ENCODE peak calls at places on chromosomes 7 and 10, in eight cellular contexts. N is spleen, E is gastrocnemius medialis, Z is A549, Q is IMR-90, D is lower leg skin, P is adrenal gland, W is tibial nerve. R is an unnamed sample.

GRCh38 chr10:9951481-9952257 is 1066.0 kb upstream of the CELF2 start:
- DNase-seq in N (no peak), E (no peak), Z (no peak), Q (peak), D (no peak), P (no peak), W (no peak), R (no peak)

GRCh38 chr7:55063036-55063435 is 44.2 kb downstream of the EGFR start:
- DNase-seq in N (no peak), E (no peak), Z (no peak), Q (no peak), D (no peak), P (no peak), W (no peak), R (no peak)

GRCh38 chr7:151761256-151761655 is 115.7 kb downstream of the PRKAG2 start:
- DNase-seq in N (no peak), E (no peak), Z (no peak), Q (no peak), D (no peak), P (no peak), W (no peak), R (no peak)

GRCh38 chr10:70267161-70267933 is 16.5 kb downstream of the NPFFR1 start:
- DNase-seq in N (no peak), E (no peak), Z (peak), Q (peak), D (no peak), P (peak), W (no peak), R (peak)

GRCh38 chr7:142939226-142939910 is at the start of gene LLCFC1:
- DNase-seq in N (no peak), E (no peak), Z (peak), Q (no peak), D (peak), P (no peak), W (no peak), R (no peak)

GRCh38 chr7:116582806-116583444 is 58.1 kb downstream of the CAV1 start:
- DNase-seq in N (no peak), E (peak), Z (no peak), Q (peak), D (no peak), P (no peak), W (no peak), R (no peak)

GRCh38 chr10:58268454-58268945 is 462 bp upstream of the CISD1 start:
- DNase-seq in N (no peak), E (no peak), Z (peak), Q (no peak), D (no peak), P (no peak), W (no peak), R (peak)

GRCh38 chr7:148982596-148983219 is 45.6 kb downstream of the PDIA4 start:
- DNase-seq in N (peak), E (no peak), Z (no peak), Q (peak), D (no peak), P (peak), W (no peak), R (no peak)

GRCh38 chr10:7810443-7810842 is 7.9 kb upstream of the TAF3 start:
- DNase-seq in N (no peak), E (no peak), Z (no peak), Q (no peak), D (no peak), P (no peak), W (no peak), R (no peak)

GRCh38 chr7:74275401-74275881 is 13.8 kb upstream of the CLIP2 start:
- DNase-seq in N (no peak), E (no peak), Z (no peak), Q (no peak), D (no peak), P (no peak), W (no peak), R (no peak)

GRCh38 chr7:155590215-155591023 is 44.1 kb upstream of the CNPY1 start:
- DNase-seq in N (peak), E (no peak), Z (no peak), Q (peak), D (peak), P (no peak), W (no peak), R (peak)

GRCh38 chr10:58963723-58964124 is 212.7 kb upstream of the PHYHIPL start:
- DNase-seq in N (no peak), E (no peak), Z (no peak), Q (no peak), D (no peak), P (no peak), W (no peak), R (no peak)

GRCh38 chr7:134421998-134422397 is 36.9 kb downstream of the AKR1B1 start:
- DNase-seq in N (no peak), E (no peak), Z (peak), Q (no peak), D (no peak), P (no peak), W (no peak), R (no peak)

GRCh38 chr10:124378817-124379510 is 39.8 kb downstream of the OAT start:
- DNase-seq in N (no peak), E (no peak), Z (peak), Q (no peak), D (no peak), P (no peak), W (no peak), R (peak)

GRCh38 chr10:109889867-109890266 is 33.4 kb downstream of the XPNPEP1 start:
- DNase-seq in N (no peak), E (no peak), Z (no peak), Q (peak), D (no peak), P (no peak), W (no peak), R (peak)

GRCh38 chr10:5078781-5079180 is 15.4 kb upstream of the AKR1C3 start:
- DNase-seq in N (no peak), E (no peak), Z (no peak), Q (no peak), D (no peak), P (no peak), W (no peak), R (no peak)

GRCh38 chr7:50284296-50284695 is 20.2 kb upstream of the IKZF1 start:
- DNase-seq in N (no peak), E (no peak), Z (no peak), Q (no peak), D (no peak), P (no peak), W (no peak), R (no peak)

GRCh38 chr7:96414931-96415292 is 93.0 kb upstream of the SLC25A13 start:
- DNase-seq in N (no peak), E (no peak), Z (no peak), Q (peak), D (no peak), P (peak), W (peak), R (no peak)

GRCh38 chr7:29486191-29486700 is 77.4 kb upstream of the PRR15 start:
- DNase-seq in N (no peak), E (no peak), Z (no peak), Q (no peak), D (no peak), P (no peak), W (no peak), R (no peak)

GRCh38 chr7:104442461-104442860 is 114.1 kb downstream of the LHFPL3 start:
- DNase-seq in N (no peak), E (no peak), Z (no peak), Q (no peak), D (no peak), P (no peak), W (no peak), R (no peak)

GRCh38 chr7:118104812-118105441 is 79.0 kb upstream of the LSM8 start:
- DNase-seq in N (no peak), E (no peak), Z (no peak), Q (peak), D (no peak), P (no peak), W (no peak), R (no peak)

GRCh38 chr7:26664735-26665420 is 199.5 kb downstream of the SKAP2 start:
- DNase-seq in N (peak), E (no peak), Z (no peak), Q (peak), D (no peak), P (peak), W (no peak), R (no peak)

GRCh38 chr7:97313900-97314299 is 196.4 kb downstream of the SDHAF3 start:
- DNase-seq in N (no peak), E (no peak), Z (no peak), Q (no peak), D (no peak), P (no peak), W (no peak), R (no peak)

GRCh38 chr10:44860811-44861751 is 50.1 kb upstream of the TMEM72 start:
- DNase-seq in N (no peak), E (no peak), Z (no peak), Q (peak), D (peak), P (no peak), W (peak), R (peak)

GRCh38 chr7:39252916-39253315 is 275.2 kb downstream of the POU6F2 start:
- DNase-seq in N (no peak), E (no peak), Z (no peak), Q (peak), D (no peak), P (no peak), W (no peak), R (no peak)

GRCh38 chr7:68078311-68078710 is 1081.7 kb downstream of the TYW1 start:
- DNase-seq in N (no peak), E (no peak), Z (no peak), Q (no peak), D (peak), P (no peak), W (no peak), R (no peak)

GRCh38 chr10:114634607-114634974 is 23.5 kb downstream of the ABLIM1 start:
- DNase-seq in N (no peak), E (no peak), Z (peak), Q (peak), D (peak), P (peak), W (peak), R (peak)

GRCh38 chr7:83155996-83156395 is 6.7 kb downstream of the PCLO start:
- DNase-seq in N (no peak), E (no peak), Z (no peak), Q (no peak), D (no peak), P (no peak), W (no peak), R (no peak)

GRCh38 chr7:111086532-111086931 is 4.4 kb upstream of the LRRN3 start:
- DNase-seq in N (no peak), E (no peak), Z (no peak), Q (peak), D (no peak), P (no peak), W (no peak), R (no peak)

GRCh38 chr7:106731637-106732036 is 70.7 kb upstream of the CCDC71L start:
- DNase-seq in N (no peak), E (no peak), Z (no peak), Q (no peak), D (no peak), P (no peak), W (no peak), R (no peak)

GRCh38 chr10:23439920-23440875 is 1.3 kb downstream of the OTUD1 start:
- DNase-seq in N (peak), E (no peak), Z (peak), Q (peak), D (no peak), P (peak), W (no peak), R (no peak)

GRCh38 chr10:88915781-88916180 is 35.7 kb downstream of the STAMBPL1 start:
- DNase-seq in N (no peak), E (no peak), Z (no peak), Q (no peak), D (no peak), P (no peak), W (no peak), R (no peak)

GRCh38 chr10:51171946-51172345 is 97.7 kb downstream of the PRKG1 start:
- DNase-seq in N (no peak), E (no peak), Z (no peak), Q (peak), D (no peak), P (no peak), W (no peak), R (no peak)

GRCh38 chr10:71810048-71810750 is 36.9 kb upstream of the VSIR start:
- DNase-seq in N (peak), E (no peak), Z (no peak), Q (no peak), D (no peak), P (no peak), W (no peak), R (no peak)

GRCh38 chr7:129741011-129741410 is 129.5 kb downstream of the NRF1 start:
- DNase-seq in N (no peak), E (peak), Z (no peak), Q (no peak), D (no peak), P (no peak), W (no peak), R (no peak)

GRCh38 chr10:24826022-24826421 is 102.3 kb upstream of the ARHGAP21 start:
- DNase-seq in N (no peak), E (no peak), Z (no peak), Q (peak), D (no peak), P (no peak), W (no peak), R (no peak)

GRCh38 chr10:106474891-106475290 is 689.6 kb downstream of the SORCS1 start:
- DNase-seq in N (no peak), E (no peak), Z (no peak), Q (peak), D (no peak), P (no peak), W (no peak), R (no peak)

GRCh38 chr7:26680616-26681015 is 183.8 kb downstream of the SKAP2 start:
- DNase-seq in N (no peak), E (no peak), Z (no peak), Q (no peak), D (no peak), P (no peak), W (no peak), R (no peak)

GRCh38 chr7:138932870-138933269 is 48.3 kb downstream of the KIAA1549 start:
- DNase-seq in N (no peak), E (no peak), Z (no peak), Q (no peak), D (peak), P (no peak), W (no peak), R (no peak)

GRCh38 chr7:56287429-56288138 is 171.4 kb upstream of the NUPR2 start:
- DNase-seq in N (peak), E (no peak), Z (no peak), Q (no peak), D (no peak), P (peak), W (no peak), R (no peak)

DNA sequence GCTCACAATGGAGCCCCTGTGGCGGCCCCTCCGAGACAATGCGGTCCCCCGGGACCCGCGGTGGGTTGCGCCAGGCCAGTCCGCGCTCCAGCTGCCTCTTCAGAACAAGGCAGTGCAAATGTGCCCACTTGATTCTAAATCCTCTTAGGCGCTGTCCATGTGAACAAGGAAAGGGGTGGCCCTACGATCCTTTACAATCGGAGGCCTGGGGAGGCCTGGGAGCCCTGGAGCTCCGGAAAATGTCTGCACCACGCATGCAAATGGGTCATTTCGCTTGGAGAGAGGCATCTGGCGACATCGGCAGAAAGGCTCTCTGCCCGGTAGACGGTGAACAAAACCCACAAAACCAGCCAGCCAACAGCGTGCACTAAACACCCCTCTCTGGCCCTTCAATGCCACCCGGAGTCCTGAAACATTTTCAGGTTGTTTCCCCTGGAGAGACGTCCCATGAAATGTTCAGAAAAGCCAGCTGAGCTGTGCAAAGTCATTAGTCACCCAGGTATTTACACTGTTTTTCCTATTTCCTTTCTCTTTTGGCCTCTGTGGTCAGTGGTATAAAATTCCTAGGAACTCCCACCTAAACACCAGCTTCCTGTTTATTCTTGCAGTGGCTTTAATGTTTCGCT is 102.8 kb upstream of the ZNF438 start:
- DNase-seq in N (no peak), E (no peak), Z (no peak), Q (peak), D (no peak), P (no peak), W (no peak), R (peak)
- TF ChIP-seq POLR2A in N (no peak), E (no peak), Z (no peak), Q (no peak), D (no peak), P (no peak), W (no peak), R (no peak)

GRCh38 chr10:95876756-95877155 is 31.0 kb upstream of the CC2D2B start:
- DNase-seq in N (no peak), E (no peak), Z (no peak), Q (no peak), D (no peak), P (no peak), W (no peak), R (no peak)
- TF ChIP-seq POLR2A in N (no peak), E (no peak), Z (no peak), Q (no peak), D (no peak), P (no peak), W (no peak), R (no peak)

GRCh38 chr10:75234683-75235374 is 928 bp downstream of the COMTD1 start:
- DNase-seq in N (peak), E (no peak), Z (no peak), Q (no peak), D (peak), P (no peak), W (no peak), R (no peak)
- TF ChIP-seq POLR2A in N (no peak), E (no peak), Z (no peak), Q (no peak), D (no peak), P (no peak), W (no peak), R (no peak)

GRCh38 chr7:44959956-44960640 is 18.7 kb downstream of the MYO1G start:
- DNase-seq in N (no peak), E (no peak), Z (no peak), Q (no peak), D (peak), P (no peak), W (no peak), R (no peak)
- TF ChIP-seq POLR2A in N (no peak), E (no peak), Z (no peak), Q (no peak), D (no peak), P (no peak), W (no peak), R (no peak)

GRCh38 chr10:14184841-14185500 is 145.8 kb downstream of the FRMD4A start:
- DNase-seq in N (peak), E (no peak), Z (no peak), Q (peak), D (no peak), P (no peak), W (no peak), R (no peak)

GRCh38 chr10:14182781-14183180 is 147.9 kb downstream of the FRMD4A start:
- DNase-seq in N (no peak), E (no peak), Z (no peak), Q (no peak), D (no peak), P (no peak), W (no peak), R (no peak)

GRCh38 chr10:14181197-14181936 is 149.4 kb downstream of the FRMD4A start:
- DNase-seq in N (no peak), E (no peak), Z (no peak), Q (no peak), D (no peak), P (no peak), W (no peak), R (no peak)

GRCh38 chr10:14186245-14186644 is 144.5 kb downstream of the FRMD4A start:
- DNase-seq in N (no peak), E (no peak), Z (no peak), Q (peak), D (no peak), P (no peak), W (no peak), R (no peak)

DNA sequence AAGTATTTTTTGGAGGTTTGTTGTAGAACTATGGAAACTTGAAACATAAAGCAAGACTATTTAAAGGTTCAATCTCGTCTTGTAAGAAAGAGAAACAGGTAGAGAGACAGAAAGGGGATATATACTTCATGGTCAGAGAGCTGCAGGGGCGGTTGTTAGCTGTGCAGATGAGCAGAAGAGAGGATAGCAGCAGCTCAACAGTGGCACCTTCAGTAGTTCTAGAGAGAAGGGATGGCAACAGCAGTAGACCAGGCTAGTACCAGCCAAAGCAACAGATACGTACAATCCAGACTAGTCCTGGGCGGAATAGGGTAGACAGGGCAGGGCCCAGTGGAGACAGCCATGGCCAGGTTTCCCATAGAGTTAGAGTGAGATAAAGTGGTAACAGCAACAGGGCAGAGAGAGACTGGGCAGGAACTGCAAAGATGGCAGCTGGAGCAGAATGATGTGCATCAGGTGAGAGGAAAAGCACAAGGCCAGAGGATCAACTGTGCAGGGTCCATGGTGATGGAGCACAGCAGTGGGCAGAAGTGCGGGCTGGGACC is 145.2 kb downstream of the FRMD4A start:
- DNase-seq in N (no peak), E (no peak), Z (no peak), Q (peak), D (no peak), P (no peak), W (no peak), R (peak)
- TF ChIP-seq POLR2A in N (no peak), E (no peak), Z (peak), Q (peak), D (no peak), P (no peak), W (no peak), R (peak)

GRCh38 chr7:75963383-75963995 is 30.9 kb downstream of the TMEM120A start:
- DNase-seq in N (no peak), E (no peak), Z (no peak), Q (no peak), D (no peak), P (peak), W (no peak), R (no peak)
- TF ChIP-seq POLR2A in N (no peak), E (no peak), Z (no peak), Q (no peak), D (no peak), P (no peak), W (no peak), R (no peak)

DNA sequence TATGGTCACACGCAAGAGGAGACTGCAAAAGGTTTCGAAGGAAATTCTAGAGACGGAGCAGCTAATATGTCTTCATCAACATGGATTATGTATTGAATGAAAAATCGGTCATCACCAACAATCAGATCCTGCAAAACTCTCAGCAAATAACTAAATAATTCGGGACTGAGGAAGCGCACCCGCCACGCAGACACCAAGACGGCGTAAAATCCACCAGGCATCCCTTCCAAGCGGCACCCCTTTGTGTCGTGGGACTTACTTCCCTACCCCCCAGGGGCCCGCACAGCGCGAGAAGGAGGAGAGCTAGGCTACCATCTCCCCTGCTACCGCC is 749 bp downstream of the ARL3 start:
- DNase-seq in N (peak), E (peak), Z (peak), Q (peak), D (no peak), P (no peak), W (no peak), R (no peak)
- TF ChIP-seq POLR2A in N (no peak), E (no peak), Z (no peak), Q (no peak), D (no peak), P (no peak), W (no peak), R (no peak)

R was measured in H54.